ENCODE peak calls at places on chromosomes 2 and 18, in eight cellular contexts. One of them, this sample, is unnamed.
A peak's percentile ranks its signal among the peaks of the same experiment; 100 is the strongest.

GRCh38 chr2:209519911-209520310 is 96.1 kb downstream of the MAP2 start:
- DNase-seq in heart right ventricle: no peak
- DNase-seq in HepG2: no peak
- DNase-seq in A549: no peak
- DNase-seq in lower leg skin: no peak
- DNase-seq in heart left ventricle: no peak
- DNase-seq in pancreas: no peak
- DNase-seq in dorsolateral prefrontal cortex: no peak
- DNase-seq in this sample: no peak

GRCh38 chr2:188404341-188405004 is 112.8 kb downstream of the GULP1 start:
- DNase-seq in heart right ventricle: no peak
- DNase-seq in HepG2: no peak
- DNase-seq in A549: no peak
- DNase-seq in lower leg skin: no peak
- DNase-seq in heart left ventricle: no peak
- DNase-seq in pancreas: no peak
- DNase-seq in dorsolateral prefrontal cortex: no peak
- DNase-seq in this sample: no peak

GRCh38 chr2:172253190-172254052 is 150.7 kb upstream of the DLX2 start:
- DNase-seq in heart right ventricle: no peak
- DNase-seq in HepG2: peak; percentile 91
- DNase-seq in A549: peak; percentile 75
- DNase-seq in lower leg skin: peak; percentile 85
- DNase-seq in heart left ventricle: peak; percentile 56
- DNase-seq in pancreas: no peak
- DNase-seq in dorsolateral prefrontal cortex: no peak
- DNase-seq in this sample: peak; percentile 42

GRCh38 chr2:60125880-60126444 is 427.5 kb downstream of the BCL11A start:
- DNase-seq in heart right ventricle: no peak
- DNase-seq in HepG2: no peak
- DNase-seq in A549: no peak
- DNase-seq in lower leg skin: no peak
- DNase-seq in heart left ventricle: no peak
- DNase-seq in pancreas: no peak
- DNase-seq in dorsolateral prefrontal cortex: no peak
- DNase-seq in this sample: no peak

GRCh38 chr2:216991563-216991962 is 131.7 kb upstream of the TNP1 start:
- DNase-seq in heart right ventricle: peak; percentile 46
- DNase-seq in HepG2: no peak
- DNase-seq in A549: no peak
- DNase-seq in lower leg skin: peak; percentile 93
- DNase-seq in heart left ventricle: no peak
- DNase-seq in pancreas: no peak
- DNase-seq in dorsolateral prefrontal cortex: no peak
- DNase-seq in this sample: no peak

GRCh38 chr2:66305714-66306113 is 129.2 kb upstream of the MEIS1 start:
- DNase-seq in heart right ventricle: peak; percentile 64
- DNase-seq in HepG2: no peak
- DNase-seq in A549: no peak
- DNase-seq in lower leg skin: peak; percentile 93
- DNase-seq in heart left ventricle: peak; percentile 73
- DNase-seq in pancreas: peak; percentile 54
- DNase-seq in dorsolateral prefrontal cortex: peak; percentile 60
- DNase-seq in this sample: peak; percentile 9

GRCh38 chr18:48951448-48952286 is 902 bp upstream of the SMAD7 start:
- DNase-seq in heart right ventricle: peak; percentile 89
- DNase-seq in HepG2: peak; percentile 82
- DNase-seq in A549: no peak
- DNase-seq in lower leg skin: peak; percentile 93
- DNase-seq in heart left ventricle: peak; percentile 91
- DNase-seq in pancreas: peak; percentile 94
- DNase-seq in dorsolateral prefrontal cortex: peak; percentile 82
- DNase-seq in this sample: no peak

GRCh38 chr2:228283491-228284171 is 102.1 kb upstream of the SPHKAP start:
- DNase-seq in heart right ventricle: no peak
- DNase-seq in HepG2: no peak
- DNase-seq in A549: no peak
- DNase-seq in lower leg skin: no peak
- DNase-seq in heart left ventricle: no peak
- DNase-seq in pancreas: no peak
- DNase-seq in dorsolateral prefrontal cortex: no peak
- DNase-seq in this sample: no peak

GRCh38 chr2:164186596-164186995 is 434.7 kb downstream of the GRB14 start:
- DNase-seq in heart right ventricle: no peak
- DNase-seq in HepG2: no peak
- DNase-seq in A549: no peak
- DNase-seq in lower leg skin: no peak
- DNase-seq in heart left ventricle: no peak
- DNase-seq in pancreas: no peak
- DNase-seq in dorsolateral prefrontal cortex: no peak
- DNase-seq in this sample: no peak

GRCh38 chr2:33583194-33583938 is 15.7 kb downstream of the FAM98A start:
- DNase-seq in heart right ventricle: no peak
- DNase-seq in HepG2: peak; percentile 36
- DNase-seq in A549: no peak
- DNase-seq in lower leg skin: no peak
- DNase-seq in heart left ventricle: no peak
- DNase-seq in pancreas: no peak
- DNase-seq in dorsolateral prefrontal cortex: no peak
- DNase-seq in this sample: no peak

GRCh38 chr2:151138507-151138906 is 123.2 kb downstream of the RBM43 start:
- DNase-seq in heart right ventricle: no peak
- DNase-seq in HepG2: no peak
- DNase-seq in A549: no peak
- DNase-seq in lower leg skin: no peak
- DNase-seq in heart left ventricle: no peak
- DNase-seq in pancreas: no peak
- DNase-seq in dorsolateral prefrontal cortex: no peak
- DNase-seq in this sample: no peak

GRCh38 chr2:239285071-239285931 is 115.5 kb downstream of the HDAC4 start:
- DNase-seq in heart right ventricle: peak; percentile 14
- DNase-seq in HepG2: peak; percentile 54
- DNase-seq in A549: no peak
- DNase-seq in lower leg skin: no peak
- DNase-seq in heart left ventricle: no peak
- DNase-seq in pancreas: no peak
- DNase-seq in dorsolateral prefrontal cortex: peak; percentile 33
- DNase-seq in this sample: no peak

GRCh38 chr2:9112079-9112721 is 94.4 kb upstream of the ASAP2 start:
- DNase-seq in heart right ventricle: no peak
- DNase-seq in HepG2: no peak
- DNase-seq in A549: peak; percentile 54
- DNase-seq in lower leg skin: no peak
- DNase-seq in heart left ventricle: no peak
- DNase-seq in pancreas: no peak
- DNase-seq in dorsolateral prefrontal cortex: peak; percentile 70
- DNase-seq in this sample: peak; percentile 62

GRCh38 chr2:6392966-6393365 is 472.7 kb downstream of the CMPK2 start:
- DNase-seq in heart right ventricle: no peak
- DNase-seq in HepG2: no peak
- DNase-seq in A549: no peak
- DNase-seq in lower leg skin: no peak
- DNase-seq in heart left ventricle: no peak
- DNase-seq in pancreas: no peak
- DNase-seq in dorsolateral prefrontal cortex: no peak
- DNase-seq in this sample: no peak

GRCh38 chr2:24490674-24491625 is at the start of gene NCOA1:
- DNase-seq in heart right ventricle: peak; percentile 92
- DNase-seq in HepG2: peak; percentile 75
- DNase-seq in A549: peak; percentile 91
- DNase-seq in lower leg skin: peak; percentile 97
- DNase-seq in heart left ventricle: peak; percentile 92
- DNase-seq in pancreas: peak; percentile 91
- DNase-seq in dorsolateral prefrontal cortex: peak; percentile 87
- DNase-seq in this sample: peak; percentile 67
- TF ChIP-seq CTCF in heart right ventricle: no peak
- TF ChIP-seq CTCF in HepG2: no peak
- TF ChIP-seq CTCF in A549: peak; percentile 30
- TF ChIP-seq CTCF in lower leg skin: no peak
- TF ChIP-seq CTCF in heart left ventricle: peak; percentile 17
- TF ChIP-seq CTCF in pancreas: no peak
- TF ChIP-seq CTCF in dorsolateral prefrontal cortex: peak; percentile 51
- TF ChIP-seq CTCF in this sample: no peak

GRCh38 chr2:89850481-89850880 is 1159.0 kb downstream of the RPIA start:
- DNase-seq in heart right ventricle: no peak
- DNase-seq in HepG2: no peak
- DNase-seq in A549: no peak
- DNase-seq in lower leg skin: no peak
- DNase-seq in heart left ventricle: no peak
- DNase-seq in pancreas: no peak
- DNase-seq in dorsolateral prefrontal cortex: no peak
- DNase-seq in this sample: no peak

GRCh38 chr2:89848763-89849162 is 1157.3 kb downstream of the RPIA start:
- DNase-seq in heart right ventricle: no peak
- DNase-seq in HepG2: no peak
- DNase-seq in A549: no peak
- DNase-seq in lower leg skin: no peak
- DNase-seq in heart left ventricle: no peak
- DNase-seq in pancreas: no peak
- DNase-seq in dorsolateral prefrontal cortex: no peak
- DNase-seq in this sample: no peak

GRCh38 chr2:89849731-89850130 is 1158.3 kb downstream of the RPIA start:
- DNase-seq in heart right ventricle: no peak
- DNase-seq in HepG2: no peak
- DNase-seq in A549: no peak
- DNase-seq in lower leg skin: no peak
- DNase-seq in heart left ventricle: no peak
- DNase-seq in pancreas: no peak
- DNase-seq in dorsolateral prefrontal cortex: no peak
- DNase-seq in this sample: no peak

GRCh38 chr2:89850881-89851582 is 1159.6 kb downstream of the RPIA start:
- DNase-seq in heart right ventricle: no peak
- DNase-seq in HepG2: no peak
- DNase-seq in A549: no peak
- DNase-seq in lower leg skin: no peak
- DNase-seq in heart left ventricle: no peak
- DNase-seq in pancreas: no peak
- DNase-seq in dorsolateral prefrontal cortex: no peak
- DNase-seq in this sample: no peak

DNA sequence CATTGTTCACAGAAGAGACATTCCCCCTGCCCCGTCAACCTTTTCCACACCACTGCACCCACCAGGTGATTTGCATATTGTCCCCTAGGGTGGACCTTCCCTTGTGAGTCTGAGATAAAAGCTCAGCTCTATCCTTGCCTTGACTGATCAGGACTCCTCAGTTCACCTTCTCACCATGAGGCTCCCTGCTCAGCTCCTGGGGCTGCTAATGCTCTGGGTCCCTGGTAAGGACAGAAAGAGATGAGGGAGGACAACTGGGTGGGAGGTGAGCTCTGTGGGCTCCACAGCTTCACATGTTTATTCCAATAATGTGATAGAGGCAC is 1160.1 kb downstream of the RPIA start:
- DNase-seq in heart right ventricle: no peak
- DNase-seq in HepG2: no peak
- DNase-seq in A549: no peak
- DNase-seq in lower leg skin: no peak
- DNase-seq in heart left ventricle: no peak
- DNase-seq in pancreas: no peak
- DNase-seq in dorsolateral prefrontal cortex: no peak
- DNase-seq in this sample: no peak
- H3K4me3 ChIP-seq in heart right ventricle: no peak overlapping the region
- H3K4me3 ChIP-seq in HepG2: no peak overlapping the region
- H3K4me3 ChIP-seq in A549: no peak overlapping the region
- H3K4me3 ChIP-seq in lower leg skin: no peak overlapping the region
- H3K4me3 ChIP-seq in heart left ventricle: no peak overlapping the region
- H3K4me3 ChIP-seq in pancreas: no peak overlapping the region
- H3K4me3 ChIP-seq in dorsolateral prefrontal cortex: no peak overlapping the region
- H3K4me3 ChIP-seq in this sample: no peak overlapping the region

GRCh38 chr2:46488389-46488788 is 9.0 kb downstream of the TMEM247 start:
- DNase-seq in heart right ventricle: no peak
- DNase-seq in HepG2: no peak
- DNase-seq in A549: no peak
- DNase-seq in lower leg skin: no peak
- DNase-seq in heart left ventricle: no peak
- DNase-seq in pancreas: no peak
- DNase-seq in dorsolateral prefrontal cortex: no peak
- DNase-seq in this sample: no peak

GRCh38 chr2:46485002-46485401 is 5.6 kb downstream of the TMEM247 start:
- DNase-seq in heart right ventricle: no peak
- DNase-seq in HepG2: no peak
- DNase-seq in A549: no peak
- DNase-seq in lower leg skin: peak; percentile 76
- DNase-seq in heart left ventricle: no peak
- DNase-seq in pancreas: no peak
- DNase-seq in dorsolateral prefrontal cortex: no peak
- DNase-seq in this sample: no peak

GRCh38 chr2:46489430-46489829 is 10.1 kb downstream of the TMEM247 start:
- DNase-seq in heart right ventricle: no peak
- DNase-seq in HepG2: no peak
- DNase-seq in A549: no peak
- DNase-seq in lower leg skin: peak; percentile 50
- DNase-seq in heart left ventricle: peak; percentile 58
- DNase-seq in pancreas: no peak
- DNase-seq in dorsolateral prefrontal cortex: no peak
- DNase-seq in this sample: no peak

GRCh38 chr2:46487667-46488333 is 8.4 kb downstream of the TMEM247 start:
- DNase-seq in heart right ventricle: peak; percentile 82
- DNase-seq in HepG2: no peak
- DNase-seq in A549: no peak
- DNase-seq in lower leg skin: peak; percentile 94
- DNase-seq in heart left ventricle: peak; percentile 85
- DNase-seq in pancreas: peak; percentile 33
- DNase-seq in dorsolateral prefrontal cortex: no peak
- DNase-seq in this sample: peak; percentile 52

GRCh38 chr2:46486441-46486840 is 7.1 kb downstream of the TMEM247 start:
- DNase-seq in heart right ventricle: no peak
- DNase-seq in HepG2: no peak
- DNase-seq in A549: no peak
- DNase-seq in lower leg skin: peak; percentile 39
- DNase-seq in heart left ventricle: no peak
- DNase-seq in pancreas: no peak
- DNase-seq in dorsolateral prefrontal cortex: no peak
- DNase-seq in this sample: no peak
- TF ChIP-seq CTCF in heart right ventricle: no peak
- TF ChIP-seq CTCF in HepG2: no peak
- TF ChIP-seq CTCF in A549: no peak
- TF ChIP-seq CTCF in lower leg skin: no peak
- TF ChIP-seq CTCF in heart left ventricle: no peak
- TF ChIP-seq CTCF in pancreas: no peak
- TF ChIP-seq CTCF in dorsolateral prefrontal cortex: no peak
- TF ChIP-seq CTCF in this sample: no peak

DNA sequence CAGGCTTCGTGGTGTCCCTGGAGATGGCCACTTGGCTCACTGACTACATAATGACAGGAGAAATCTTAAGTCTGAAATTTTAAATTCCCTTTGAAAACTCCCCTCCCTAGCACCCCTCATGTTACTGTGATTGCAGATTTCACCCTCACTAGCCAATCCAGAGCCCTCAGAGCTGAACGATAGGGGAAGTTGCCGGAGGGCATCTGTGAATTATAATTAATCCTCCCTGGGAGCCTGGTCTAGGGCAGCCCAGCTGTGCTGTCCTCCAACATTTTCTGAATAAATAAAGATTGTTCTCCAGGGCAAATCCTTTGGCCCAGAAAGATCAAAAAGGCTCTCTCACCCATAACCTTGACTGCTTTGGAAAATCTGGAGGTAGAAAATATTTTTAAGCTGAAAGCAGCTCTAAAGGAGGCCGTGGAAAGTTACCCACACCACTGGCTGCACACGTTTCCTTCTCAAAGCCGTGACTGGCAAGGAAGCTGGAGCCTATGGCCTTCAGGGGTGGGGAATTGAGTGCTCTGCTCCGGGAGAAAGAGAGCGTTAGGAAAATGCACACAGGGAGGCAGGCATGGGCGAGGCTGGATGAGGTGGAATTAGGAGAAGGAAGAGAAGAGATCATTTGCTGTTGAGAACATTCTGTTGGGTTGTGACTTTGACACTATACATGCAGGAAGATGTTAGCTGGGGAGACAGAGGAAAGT is 68.9 kb upstream of the CNGA3 start:
- DNase-seq in heart right ventricle: no peak
- DNase-seq in HepG2: no peak
- DNase-seq in A549: no peak
- DNase-seq in lower leg skin: no peak
- DNase-seq in heart left ventricle: no peak
- DNase-seq in pancreas: no peak
- DNase-seq in dorsolateral prefrontal cortex: no peak
- DNase-seq in this sample: no peak
- H3K4me3 ChIP-seq in heart right ventricle: no peak overlapping the region
- H3K4me3 ChIP-seq in HepG2: no peak overlapping the region
- H3K4me3 ChIP-seq in A549: no peak overlapping the region
- H3K4me3 ChIP-seq in lower leg skin: no peak overlapping the region
- H3K4me3 ChIP-seq in heart left ventricle: no peak overlapping the region
- H3K4me3 ChIP-seq in pancreas: no peak overlapping the region
- H3K4me3 ChIP-seq in dorsolateral prefrontal cortex: no peak overlapping the region
- H3K4me3 ChIP-seq in this sample: no peak overlapping the region

This sample was measured in thoracic aorta.